ENCODE peak calls at places on chromosomes 7 and 10, in four cellular contexts. U, S, T and D are unnamed samples.

GRCh38 chr7:120792091-120792860 is 65.7 kb downstream of the TSPAN12 start:
- DNase-seq in U (peak; percentile 80), T (peak; percentile 79), S (peak; percentile 72), D (no peak)

GRCh38 chr7:27466703-27467102 is 196.0 kb downstream of the HIBADH start:
- DNase-seq in S (no peak), T (no peak), U (no peak), D (no peak)

GRCh38 chr10:2658780-2659179 is 408.6 kb upstream of the PFKP start:
- DNase-seq in S (no peak), T (no peak), U (no peak), D (no peak)

GRCh38 chr7:30713397-30713796 is 31.1 kb upstream of the CRHR2 start:
- DNase-seq in S (no peak), T (no peak), U (no peak), D (no peak)

GRCh38 chr10:102629661-102630614 is 14.3 kb upstream of the TRIM8 start:
- DNase-seq in S (peak; percentile 81), T (no peak), U (no peak), D (no peak)

GRCh38 chr10:94076325-94076841 is 82.7 kb downstream of the PLCE1 start:
- DNase-seq in S (peak; percentile 82), U (no peak), T (no peak), D (no peak)

GRCh38 chr10:69901022-69901421 is 99.3 kb downstream of the COL13A1 start:
- DNase-seq in T (no peak), S (no peak), U (no peak), D (no peak)

GRCh38 chr7:100247152-100247757 is 27.5 kb downstream of the PVRIG start:
- DNase-seq in T (no peak), S (peak; percentile 74), U (no peak), D (no peak)

GRCh38 chr7:44292876-44293560 is 32.4 kb downstream of the CAMK2B start:
- DNase-seq in T (peak; percentile 69), U (no peak), S (no peak), D (no peak)

GRCh38 chr7:137135654-137136350 is 207.7 kb downstream of the PTN start:
- DNase-seq in T (no peak), U (no peak), S (peak; percentile 56), D (no peak)

GRCh38 chr10:92627845-92628480 is 35.0 kb downstream of the KIF11 start:
- DNase-seq in T (no peak), S (peak; percentile 22), U (no peak), D (no peak)

GRCh38 chr7:139108256-139109187 is 998 bp downstream of the ZC3HAV1 start:
- DNase-seq in U (peak; percentile 59), S (peak; percentile 9), T (peak; percentile 81), D (no peak)

GRCh38 chr10:104795411-104795810 is 154.3 kb downstream of the SORCS3 start:
- DNase-seq in T (no peak), S (no peak), U (no peak), D (no peak)

GRCh38 chr10:95761939-95762492 is 6.1 kb downstream of the ENTPD1 start:
- DNase-seq in T (no peak), S (no peak), U (no peak), D (no peak)

GRCh38 chr10:78028438-78029293 is 649 bp downstream of the POLR3A start:
- DNase-seq in U (peak; percentile 55), S (peak; percentile 58), T (no peak), D (no peak)

GRCh38 chr7:54985405-54986360 is 33.1 kb upstream of the EGFR start:
- DNase-seq in S (peak; percentile 59), U (no peak), T (no peak), D (peak; percentile 66)

GRCh38 chr10:80463868-80464267 is 9.8 kb downstream of the TSPAN14 start:
- DNase-seq in S (no peak), U (no peak), T (no peak), D (no peak)

GRCh38 chr7:42625391-42625790 is 286.5 kb downstream of the C7orf25 start:
- DNase-seq in S (no peak), U (no peak), T (no peak), D (no peak)

GRCh38 chr7:124042826-124043225 is 10.0 kb upstream of the TMEM229A start:
- DNase-seq in U (no peak), S (no peak), T (no peak), D (no peak)

GRCh38 chr7:40704172-40704571 is 569.4 kb downstream of the SUGCT start:
- DNase-seq in T (no peak), U (no peak), S (no peak), D (no peak)

GRCh38 chr10:96614515-96614914 is 27.7 kb upstream of the TM9SF3 start:
- DNase-seq in U (no peak), S (peak; percentile 21), T (no peak), D (peak; percentile 36)

GRCh38 chr7:36863901-36864701 is 139.8 kb upstream of the AOAH start:
- DNase-seq in S (no peak), T (no peak), U (no peak), D (no peak)

GRCh38 chr7:37068902-37069301 is 344.6 kb upstream of the AOAH start:
- DNase-seq in T (no peak), S (no peak), U (no peak), D (no peak)

GRCh38 chr10:5862360-5862929 is 27.2 kb downstream of the ANKRD16 start:
- DNase-seq in S (no peak), U (no peak), T (no peak), D (no peak)

GRCh38 chr7:144836545-144836842 is 641 bp upstream of the TPK1 start:
- DNase-seq in T (no peak), U (no peak), S (no peak), D (no peak)
- H3K4me3 ChIP-seq in T (peak overlapping the region; percentile 76), U (no peak overlapping the region), S (no peak overlapping the region), D (no peak overlapping the region)

GRCh38 chr10:71999360-72000072 is 35.3 kb downstream of the CHST3 start:
- DNase-seq in T (no peak), S (peak; percentile 95), U (peak; percentile 83), D (no peak)

GRCh38 chr10:72000073-72001025 is 36.2 kb downstream of the CHST3 start:
- DNase-seq in U (no peak), S (no peak), T (no peak), D (no peak)

GRCh38 chr10:71996598-71997371 is 32.6 kb downstream of the CHST3 start:
- DNase-seq in U (no peak), S (no peak), T (no peak), D (no peak)

GRCh38 chr10:71998119-71998839 is 34.1 kb downstream of the CHST3 start:
- DNase-seq in U (no peak), T (no peak), S (no peak), D (no peak)

GRCh38 chr10:71998840-71999194 is 34.6 kb downstream of the CHST3 start:
- DNase-seq in T (no peak), S (peak; percentile 77), U (peak; percentile 65), D (peak; percentile 87)
- H3K4me3 ChIP-seq in T (peak overlapping the region; percentile 20), S (no peak overlapping the region), U (no peak overlapping the region), D (peak overlapping the region; percentile 43)

GRCh38 chr7:92695308-92696261 is 105.4 kb upstream of the FAM133B start:
- DNase-seq in T (no peak), U (no peak), S (peak; percentile 94), D (no peak)

GRCh38 chr7:92698237-92698841 is 108.1 kb upstream of the FAM133B start:
- DNase-seq in S (peak; percentile 87), T (no peak), U (no peak), D (no peak)

GRCh38 chr7:92697012-92697411 is 106.8 kb upstream of the FAM133B start:
- DNase-seq in T (no peak), S (no peak), U (no peak), D (no peak)

GRCh38 chr7:92696584-92696983 is 106.4 kb upstream of the FAM133B start:
- DNase-seq in U (no peak), T (no peak), S (no peak), D (no peak)

GRCh38 chr7:92697414-92697813 is 107.2 kb upstream of the FAM133B start:
- DNase-seq in T (no peak), U (no peak), S (peak; percentile 14), D (no peak)
- H3K4me3 ChIP-seq in T (no peak overlapping the region), U (no peak overlapping the region), S (no peak overlapping the region), D (no peak overlapping the region)

GRCh38 chr10:98340261-98340675 is 72.3 kb upstream of the LOXL4 start:
- DNase-seq in S (no peak), U (no peak), T (no peak), D (no peak)

GRCh38 chr10:98339790-98340189 is 71.8 kb upstream of the LOXL4 start:
- DNase-seq in U (no peak), S (no peak), T (no peak), D (no peak)

GRCh38 chr10:98337484-98337883 is 69.5 kb upstream of the LOXL4 start:
- DNase-seq in U (no peak), T (no peak), S (no peak), D (no peak)

GRCh38 chr10:98338896-98339295 is 70.9 kb upstream of the LOXL4 start:
- DNase-seq in S (peak; percentile 21), U (no peak), T (no peak), D (no peak)

DNA sequence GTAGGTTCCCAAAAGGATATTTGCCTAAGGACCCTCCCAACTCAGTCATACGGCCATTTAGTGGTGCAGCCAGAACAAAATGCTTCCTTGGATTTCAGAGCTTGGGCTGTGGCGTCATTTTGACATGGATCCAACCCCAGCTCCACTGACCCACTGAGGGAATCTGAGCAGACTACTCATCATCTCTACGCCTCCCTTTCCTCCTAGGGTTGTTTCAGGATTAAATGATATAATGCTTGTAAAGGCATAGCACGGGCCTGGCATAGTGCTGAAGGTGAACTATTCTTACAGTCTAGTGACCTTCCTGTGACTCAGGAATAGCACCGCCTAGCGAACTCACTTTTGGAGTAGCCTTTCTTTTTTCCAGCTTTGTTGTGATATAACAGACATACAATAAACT is 70.3 kb upstream of the LOXL4 start:
- DNase-seq in U (no peak), S (peak; percentile 23), T (no peak), D (no peak)
- H3K4me3 ChIP-seq in U (no peak overlapping the region), S (no peak overlapping the region), T (no peak overlapping the region), D (no peak overlapping the region)

DNA sequence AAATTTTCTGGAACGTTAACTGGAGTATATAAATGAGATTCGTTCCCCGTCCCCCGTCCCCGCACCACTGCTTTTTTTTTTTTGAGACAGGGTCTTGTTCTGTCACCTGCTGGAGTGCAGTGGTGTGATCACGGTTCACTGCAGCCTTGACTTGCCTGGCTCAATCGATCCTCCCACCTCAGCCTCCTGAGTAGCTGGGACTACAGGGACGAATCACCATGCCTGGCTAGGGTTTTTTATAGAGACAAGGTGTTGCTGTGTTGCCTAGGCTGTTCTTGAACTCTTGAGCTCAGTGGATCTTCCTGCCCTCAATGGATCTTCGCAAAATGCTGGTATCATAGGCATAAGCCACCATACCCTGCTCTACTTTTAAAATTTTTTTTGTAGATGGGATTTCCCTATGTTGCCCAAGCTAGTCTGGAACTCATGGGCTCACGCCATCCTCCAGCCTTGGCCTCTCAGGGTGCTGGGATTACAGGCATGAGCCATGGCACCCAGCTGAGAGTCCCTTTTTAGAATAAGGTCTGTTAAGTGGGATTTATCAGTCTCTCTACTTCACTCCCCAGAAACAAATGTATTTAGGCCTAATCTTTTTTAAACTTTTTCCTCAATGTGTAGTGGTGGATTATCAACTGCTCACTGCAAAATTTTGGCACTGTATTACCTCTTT is 122.9 kb downstream of the LYZL1 start:
- DNase-seq in T (no peak), U (no peak), S (no peak), D (no peak)
- H3K4me3 ChIP-seq in T (no peak overlapping the region), U (no peak overlapping the region), S (no peak overlapping the region), D (no peak overlapping the region)